ENCODE peak calls at places on chromosomes 13 and 19, in four cellular contexts. K is HCT116, B is K562, F is HepG2. J is an unnamed sample.

GRCh38 chr19:30419581-30420180 is 47.5 kb downstream of the ZNF536 start:
- DNase-seq in K (no peak), B (no peak), F (no peak), J (no peak)

GRCh38 chr19:1804858-1805257 is 7.2 kb downstream of the ATP8B3 start:
- DNase-seq in F (no peak), B (no peak), K (no peak), J (no peak)

GRCh38 chr19:41688687-41689086 is 617 bp upstream of the CEACAM7 start:
- DNase-seq in K (no peak), B (no peak), F (no peak), J (no peak)

GRCh38 chr19:459724-460511 is 915 bp downstream of the SHC2 start:
- DNase-seq in F (peak), K (no peak), B (peak), J (no peak)

GRCh38 chr19:48629599-48630288 is 7.4 kb downstream of the DBP start:
- DNase-seq in K (peak), F (no peak), B (peak), J (no peak)

GRCh38 chr19:50553134-50553703 is 15.0 kb downstream of the LRRC4B start:
- DNase-seq in F (no peak), K (no peak), B (no peak), J (no peak)

GRCh38 chr13:23608704-23609413 is 38.6 kb downstream of the TNFRSF19 start:
- DNase-seq in K (no peak), B (no peak), F (peak), J (no peak)

GRCh38 chr13:29858231-29858630 is 7.8 kb upstream of the UBL3 start:
- DNase-seq in F (no peak), B (no peak), K (no peak), J (no peak)

GRCh38 chr13:91185294-91185863 is 162.1 kb upstream of the MIR17HG start:
- DNase-seq in B (no peak), K (peak), F (peak), J (no peak)

GRCh38 chr13:45715351-45715750 is 13.2 kb downstream of the CBY2 start:
- DNase-seq in K (no peak), B (no peak), F (no peak), J (no peak)

GRCh38 chr19:498591-498950 is 2.3 kb downstream of the MADCAM1 start:
- DNase-seq in K (no peak), F (no peak), B (no peak), J (no peak)

GRCh38 chr13:113597386-113598080 is 13.0 kb downstream of the TFDP1 start:
- DNase-seq in K (no peak), F (no peak), B (no peak), J (no peak)

GRCh38 chr13:107079423-107080099 is 511.6 kb upstream of the ARGLU1 start:
- DNase-seq in B (no peak), F (no peak), K (no peak), J (no peak)

GRCh38 chr19:38837656-38838121 is 6.1 kb upstream of the ECH1 start:
- DNase-seq in B (peak), F (peak), K (no peak), J (no peak)

GRCh38 chr13:60351326-60351725 is 45.7 kb upstream of the TDRD3 start:
- DNase-seq in F (no peak), B (no peak), K (no peak), J (no peak)

GRCh38 chr13:67223742-67224141 is 6.4 kb downstream of the PCDH9 start:
- DNase-seq in F (no peak), B (no peak), K (no peak), J (no peak)

GRCh38 chr13:47136659-47136975 is 239.8 kb upstream of the HTR2A start:
- DNase-seq in B (no peak), F (no peak), K (no peak), J (no peak)

GRCh38 chr19:29171525-29171924 is 41.4 kb downstream of the UQCRFS1 start:
- DNase-seq in F (no peak), B (no peak), K (no peak), J (no peak)

GRCh38 chr19:14317157-14317556 is 64.1 kb upstream of the ADGRE5 start:
- DNase-seq in K (no peak), F (no peak), B (no peak), J (no peak)

GRCh38 chr19:2533072-2533425 is 57.1 kb downstream of the GADD45B start:
- DNase-seq in F (no peak), B (no peak), K (no peak), J (no peak)

GRCh38 chr19:11453468-11454341 is 18.3 kb downstream of the PRKCSH start:
- DNase-seq in K (no peak), B (peak), F (no peak), J (no peak)

DNA sequence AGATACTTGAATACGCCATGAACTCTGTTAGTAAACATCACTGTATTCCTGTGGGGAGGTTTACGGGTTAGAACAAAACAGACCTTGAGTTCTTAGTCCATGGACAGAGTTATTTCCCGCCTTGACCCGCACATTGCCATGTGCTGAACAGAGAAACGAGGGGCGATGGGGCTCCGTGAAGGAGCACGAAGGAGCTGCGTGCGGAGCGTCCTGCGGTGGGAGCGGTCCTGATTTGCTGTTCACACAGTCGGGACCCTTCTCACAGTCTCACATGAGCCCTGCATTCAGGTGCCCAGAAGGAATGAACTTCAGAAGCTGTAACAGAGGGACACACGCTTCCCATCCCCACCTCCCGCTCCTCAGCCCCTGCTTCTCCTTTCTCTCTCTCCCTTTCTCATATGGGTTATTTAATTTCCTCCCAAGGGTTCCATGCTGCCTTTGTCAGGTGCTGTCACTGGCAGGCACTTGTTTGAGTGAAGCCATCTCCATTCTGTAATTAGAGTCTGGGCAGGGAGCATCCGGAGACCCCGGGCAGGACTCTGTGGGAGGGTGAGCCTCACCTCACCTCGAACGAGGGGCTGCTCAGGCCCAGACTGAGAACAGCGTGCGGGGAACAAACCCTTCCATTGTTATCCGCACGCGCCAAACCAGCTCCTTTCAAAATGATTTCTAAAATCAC is 76.9 kb downstream of the TEX29 start:
- DNase-seq in B (no peak), F (no peak), K (no peak), J (no peak)
- TF ChIP-seq REST in B (no peak), F (no peak), K (no peak), J (no peak)

GRCh38 chr13:79810018-79810417 is 329.1 kb downstream of the NDFIP2 start:
- DNase-seq in B (no peak), K (no peak), F (no peak), J (no peak)
- TF ChIP-seq SP1 in B (no peak), K (no peak), F (no peak), J (no peak)

GRCh38 chr19:57419439-57419838 is 8.5 kb downstream of the ZNF17 start:
- DNase-seq in F (no peak), B (no peak), K (no peak), J (no peak)

GRCh38 chr19:57421037-57421436 is 10.1 kb downstream of the ZNF17 start:
- DNase-seq in K (no peak), F (no peak), B (no peak), J (no peak)
- TF ChIP-seq REST in K (no peak), F (no peak), B (no peak), J (no peak)

DNA sequence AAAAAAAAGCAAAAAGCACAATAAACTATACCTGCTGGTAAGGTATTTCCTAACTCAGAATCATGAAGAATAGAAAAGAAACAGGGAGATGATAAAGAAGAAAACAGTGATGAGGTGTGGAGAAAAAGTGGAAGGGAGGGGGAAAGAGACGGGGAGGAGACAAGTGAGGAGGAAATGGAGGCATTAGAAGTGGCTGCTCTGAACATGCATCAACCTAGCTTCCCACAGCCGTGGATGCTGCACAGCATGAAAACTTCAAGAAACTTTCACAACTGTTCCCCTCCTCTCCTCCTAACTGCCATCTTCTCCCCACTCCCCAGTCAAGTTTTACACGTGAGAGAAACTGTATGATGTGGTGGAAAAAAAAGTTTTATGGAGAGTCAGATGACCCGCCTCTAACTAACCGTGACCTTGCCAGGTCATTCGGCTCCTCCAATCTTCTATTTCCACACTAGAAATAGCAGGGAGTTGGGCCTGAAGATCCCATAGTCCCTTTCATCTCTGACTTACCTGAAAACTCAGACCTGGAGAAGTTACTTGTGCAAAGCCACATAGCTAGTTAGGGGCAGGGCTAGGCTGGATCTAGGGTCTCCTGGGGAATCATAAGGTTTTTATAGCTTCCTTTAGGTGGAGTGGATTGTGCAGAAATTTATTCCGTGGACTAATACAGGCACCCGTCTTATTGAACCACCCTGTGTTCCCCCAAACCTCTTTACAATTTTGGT is 461.9 kb downstream of the KLF5 start:
- DNase-seq in B (no peak), K (no peak), F (no peak), J (no peak)
- TF ChIP-seq SP1 in B (no peak), K (no peak), F (no peak), J (no peak)

DNA sequence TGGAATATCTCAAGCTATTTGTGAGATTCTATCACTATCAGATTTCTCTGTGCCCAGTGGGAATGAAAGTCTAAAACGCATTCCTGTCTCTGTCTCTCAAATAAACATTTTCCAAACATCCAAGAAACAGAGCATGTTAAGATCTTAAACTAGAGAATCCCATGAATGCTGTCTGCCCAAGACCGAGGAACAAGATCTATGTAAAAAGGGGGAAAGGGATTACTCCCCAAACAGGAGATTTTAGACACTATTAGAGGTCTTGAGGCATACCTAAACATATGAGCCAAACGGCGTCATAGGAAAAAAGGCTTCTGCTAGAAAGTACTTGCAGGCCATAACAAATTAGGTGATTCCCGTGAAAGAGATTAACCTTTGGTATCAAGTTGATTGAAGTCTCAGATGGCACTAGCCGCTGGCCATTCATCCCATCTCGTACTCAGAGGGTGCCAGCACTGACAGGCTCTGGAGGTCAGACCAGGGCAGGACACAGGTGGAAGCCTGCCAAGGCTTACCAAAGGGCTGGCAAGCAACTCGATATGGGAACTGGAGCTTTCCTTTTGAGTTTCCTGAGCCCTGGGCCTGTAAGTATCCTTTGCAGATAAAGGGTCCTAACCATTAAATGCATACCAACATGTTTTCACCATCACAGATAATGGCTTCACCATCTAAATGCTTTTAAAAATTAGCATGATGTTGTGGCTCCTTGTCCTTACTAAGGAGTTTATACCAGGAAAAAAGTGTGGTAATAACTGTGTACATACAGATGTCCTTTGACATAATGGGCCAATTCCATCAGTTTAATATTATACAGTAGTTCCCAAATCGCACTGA is 225.2 kb downstream of the FOXO1 start:
- DNase-seq in F (no peak), K (no peak), B (no peak), J (no peak)
- TF ChIP-seq REST in F (no peak), K (no peak), B (no peak), J (no peak)

GRCh38 chr13:43537124-43537523 is 249.6 kb downstream of the ENOX1 start:
- DNase-seq in K (no peak), F (no peak), B (no peak), J (no peak)
- TF ChIP-seq SP1 in K (no peak), F (no peak), B (no peak), J (no peak)

DNA sequence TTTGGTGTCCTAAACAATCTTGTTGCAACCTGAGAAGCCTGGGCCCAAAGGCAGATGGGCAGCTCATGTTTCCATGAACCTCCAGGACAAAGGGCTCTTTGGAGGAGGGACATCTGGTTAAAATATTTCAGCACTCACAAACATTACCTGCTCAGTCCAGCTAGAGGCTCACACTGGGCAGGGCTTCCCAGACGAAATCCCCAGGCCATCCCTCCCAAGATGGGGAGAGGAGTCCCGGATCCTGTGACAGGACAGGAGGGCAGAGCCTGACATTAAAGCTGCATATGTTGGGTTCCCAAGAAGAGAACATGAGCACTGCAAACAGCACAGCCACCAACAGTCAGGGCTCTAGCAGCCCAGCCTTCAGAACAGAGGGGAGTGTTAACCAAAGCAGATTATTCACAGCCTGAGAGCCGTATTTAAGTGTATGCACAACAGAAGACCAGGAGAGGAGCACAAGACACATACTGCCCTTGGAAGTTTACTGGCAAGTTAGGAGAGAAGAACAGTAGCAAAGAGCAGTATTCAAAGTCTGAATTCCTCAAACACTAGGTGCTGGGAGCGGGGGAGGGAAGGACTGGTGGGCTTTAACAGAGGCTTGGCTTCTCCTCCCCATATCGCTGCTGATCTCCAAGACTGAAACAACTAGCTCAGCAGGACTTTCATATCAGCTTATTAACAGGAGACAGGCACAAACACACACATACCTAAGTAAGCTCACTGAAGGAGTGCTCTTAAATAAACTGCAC is 12.4 kb downstream of the ATP7B start:
- DNase-seq in F (peak), K (no peak), B (no peak), J (no peak)
- TF ChIP-seq REST in F (no peak), K (no peak), B (no peak), J (no peak)